ENCODE peak calls at places on chromosomes 7 and 10, in four cellular contexts. One of them, this sample, is unnamed.

GRCh38 chr10:91879514-91880170 is 29.6 kb downstream of the FGFBP3 start:
- DNase-seq in endothelial cell of umbilical vein: no peak
- DNase-seq in AG04449: no peak
- DNase-seq in fibroblast of the aortic adventitia: no peak
- DNase-seq in this sample: no peak

GRCh38 chr10:50421026-50421719 is 169.9 kb upstream of the ASAH2 start:
- DNase-seq in endothelial cell of umbilical vein: peak
- DNase-seq in AG04449: no peak
- DNase-seq in fibroblast of the aortic adventitia: no peak
- DNase-seq in this sample: no peak

GRCh38 chr7:94003446-94004023 is 620 bp downstream of the BET1 start:
- DNase-seq in endothelial cell of umbilical vein: no peak
- DNase-seq in AG04449: no peak
- DNase-seq in fibroblast of the aortic adventitia: peak
- DNase-seq in this sample: peak

GRCh38 chr7:104584620-104585019 is 256.2 kb downstream of the LHFPL3 start:
- DNase-seq in endothelial cell of umbilical vein: no peak
- DNase-seq in AG04449: no peak
- DNase-seq in fibroblast of the aortic adventitia: no peak
- DNase-seq in this sample: no peak

GRCh38 chr7:142440219-142441073 is 182.6 kb upstream of the PRSS58 start:
- DNase-seq in endothelial cell of umbilical vein: peak
- DNase-seq in AG04449: peak
- DNase-seq in fibroblast of the aortic adventitia: peak
- DNase-seq in this sample: peak

GRCh38 chr7:94195813-94196212 is 191.7 kb upstream of the BET1 start:
- DNase-seq in endothelial cell of umbilical vein: no peak
- DNase-seq in AG04449: no peak
- DNase-seq in fibroblast of the aortic adventitia: no peak
- DNase-seq in this sample: no peak

GRCh38 chr7:151429555-151430331 is 10.2 kb downstream of the CRYGN start:
- DNase-seq in endothelial cell of umbilical vein: no peak
- DNase-seq in AG04449: no peak
- DNase-seq in fibroblast of the aortic adventitia: peak
- DNase-seq in this sample: no peak

GRCh38 chr7:7375538-7375937 is 160.1 kb downstream of the COL28A1 start:
- DNase-seq in endothelial cell of umbilical vein: no peak
- DNase-seq in AG04449: no peak
- DNase-seq in fibroblast of the aortic adventitia: no peak
- DNase-seq in this sample: no peak

GRCh38 chr10:88541116-88541626 is 41.9 kb downstream of the RNLS start:
- DNase-seq in endothelial cell of umbilical vein: peak
- DNase-seq in AG04449: no peak
- DNase-seq in fibroblast of the aortic adventitia: no peak
- DNase-seq in this sample: no peak

GRCh38 chr10:108787932-108788331 is 1135.4 kb downstream of the XPNPEP1 start:
- DNase-seq in endothelial cell of umbilical vein: no peak
- DNase-seq in AG04449: no peak
- DNase-seq in fibroblast of the aortic adventitia: peak
- DNase-seq in this sample: peak

GRCh38 chr10:131874991-131875451 is 25.8 kb upstream of the PPP2R2D start:
- DNase-seq in endothelial cell of umbilical vein: peak
- DNase-seq in AG04449: peak
- DNase-seq in fibroblast of the aortic adventitia: peak
- DNase-seq in this sample: peak

GRCh38 chr7:85025312-85025756 is 161.5 kb downstream of the SEMA3D start:
- DNase-seq in endothelial cell of umbilical vein: peak
- DNase-seq in AG04449: no peak
- DNase-seq in fibroblast of the aortic adventitia: peak
- DNase-seq in this sample: no peak

GRCh38 chr10:72254891-72255568 is 18.7 kb upstream of the DDIT4 start:
- DNase-seq in endothelial cell of umbilical vein: peak
- DNase-seq in AG04449: no peak
- DNase-seq in fibroblast of the aortic adventitia: peak
- DNase-seq in this sample: peak

GRCh38 chr10:126097558-126098215 is 201.3 kb downstream of the FANK1 start:
- DNase-seq in endothelial cell of umbilical vein: no peak
- DNase-seq in AG04449: no peak
- DNase-seq in fibroblast of the aortic adventitia: no peak
- DNase-seq in this sample: no peak
- TF ChIP-seq CTCF in endothelial cell of umbilical vein: peak
- TF ChIP-seq CTCF in AG04449: no peak
- TF ChIP-seq CTCF in fibroblast of the aortic adventitia: no peak
- TF ChIP-seq CTCF in this sample: peak

DNA sequence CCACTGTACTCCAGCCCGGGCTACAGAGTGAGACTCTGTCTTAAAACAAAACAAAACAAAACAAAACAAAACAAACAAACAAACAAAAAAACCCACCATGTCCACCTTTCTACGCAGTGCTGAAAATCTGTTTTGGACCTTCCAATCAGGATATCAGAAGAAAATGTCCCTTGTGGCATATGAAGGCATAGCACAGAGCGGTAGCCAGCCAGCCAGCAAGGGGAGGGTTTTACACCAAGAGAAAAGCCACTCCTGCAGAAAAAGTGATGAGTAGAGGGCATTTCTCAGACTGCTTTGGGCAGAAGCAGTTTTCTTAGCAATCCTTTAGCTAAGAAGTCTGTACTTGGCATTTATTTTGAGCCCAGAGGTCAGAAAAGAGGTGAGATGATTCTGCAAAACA is 612.2 kb downstream of the TYW1 start:
- DNase-seq in endothelial cell of umbilical vein: no peak
- DNase-seq in AG04449: no peak
- DNase-seq in fibroblast of the aortic adventitia: no peak
- DNase-seq in this sample: no peak
- TF ChIP-seq CTCF in endothelial cell of umbilical vein: no peak
- TF ChIP-seq CTCF in AG04449: no peak
- TF ChIP-seq CTCF in fibroblast of the aortic adventitia: no peak
- TF ChIP-seq CTCF in this sample: no peak

GRCh38 chr7:37284805-37285211 is 163.9 kb downstream of the ELMO1 start:
- DNase-seq in endothelial cell of umbilical vein: peak
- DNase-seq in AG04449: no peak
- DNase-seq in fibroblast of the aortic adventitia: no peak
- DNase-seq in this sample: no peak
- TF ChIP-seq CTCF in endothelial cell of umbilical vein: peak
- TF ChIP-seq CTCF in AG04449: no peak
- TF ChIP-seq CTCF in fibroblast of the aortic adventitia: peak
- TF ChIP-seq CTCF in this sample: peak

DNA sequence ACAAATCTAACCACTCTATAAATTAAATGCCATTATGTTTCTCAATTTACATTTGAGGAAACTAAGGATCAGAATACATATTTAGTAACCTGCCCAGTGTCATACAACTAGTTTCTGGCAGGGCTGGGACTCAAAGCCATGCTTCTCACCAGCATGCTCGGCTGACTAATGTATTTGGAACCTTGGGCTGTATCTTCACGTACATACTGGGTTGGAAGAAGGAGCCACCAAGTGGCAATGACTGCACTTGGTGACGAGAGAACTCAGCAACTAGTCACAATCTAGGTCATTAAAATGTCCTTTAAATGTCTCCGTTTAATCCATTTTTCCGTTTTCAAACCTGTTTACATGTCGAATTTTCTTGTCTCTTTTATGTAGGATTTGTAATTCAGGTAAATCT is 42.9 kb downstream of the CHRM2 start:
- DNase-seq in endothelial cell of umbilical vein: no peak
- DNase-seq in AG04449: no peak
- DNase-seq in fibroblast of the aortic adventitia: no peak
- DNase-seq in this sample: peak
- TF ChIP-seq CTCF in endothelial cell of umbilical vein: no peak
- TF ChIP-seq CTCF in AG04449: no peak
- TF ChIP-seq CTCF in fibroblast of the aortic adventitia: no peak
- TF ChIP-seq CTCF in this sample: peak

DNA sequence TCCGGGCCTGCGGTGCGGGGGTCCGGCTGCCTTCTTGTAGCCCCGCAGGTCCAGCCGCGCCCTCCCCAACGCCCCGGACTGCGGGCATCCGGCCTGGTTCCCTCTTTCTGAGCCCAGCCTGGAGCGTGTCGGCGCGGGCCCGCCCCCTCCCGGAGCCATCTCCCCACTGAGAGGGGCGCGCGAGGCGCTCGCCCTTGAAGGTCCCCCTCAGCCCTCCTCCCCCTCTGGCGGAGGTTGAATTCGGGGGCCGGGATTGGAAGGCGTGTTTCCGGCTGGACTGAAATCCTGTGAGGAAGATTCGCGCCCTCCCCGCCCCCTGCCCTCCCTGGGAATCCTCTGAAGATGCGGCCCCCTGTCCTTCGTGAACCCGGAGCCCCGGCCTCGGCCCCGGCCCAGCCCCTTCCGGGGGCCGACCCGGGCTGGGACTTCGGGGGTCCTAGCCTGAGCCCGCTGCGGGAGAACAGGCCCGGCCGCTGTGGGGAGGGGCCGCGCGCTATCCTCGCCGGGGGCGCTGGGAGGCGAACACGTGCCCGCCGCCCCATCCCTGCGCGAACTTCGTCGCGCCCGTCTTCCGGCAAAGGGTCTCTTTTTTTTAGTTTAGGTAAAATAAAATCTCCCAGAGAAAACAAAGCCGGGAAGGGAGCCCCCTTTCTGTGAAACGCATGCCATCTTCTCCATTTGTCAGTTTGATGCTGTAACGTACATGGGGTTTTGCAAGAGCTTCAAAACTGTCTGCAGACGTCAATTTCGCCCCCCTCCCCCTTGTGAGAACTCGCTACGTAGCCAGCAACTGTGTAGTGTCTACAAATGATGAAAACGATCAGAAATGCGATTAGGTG is 636 bp downstream of the PDCD4 start:
- DNase-seq in endothelial cell of umbilical vein: peak
- DNase-seq in AG04449: peak
- DNase-seq in fibroblast of the aortic adventitia: peak
- DNase-seq in this sample: peak
- TF ChIP-seq CTCF in endothelial cell of umbilical vein: peak
- TF ChIP-seq CTCF in AG04449: peak
- TF ChIP-seq CTCF in fibroblast of the aortic adventitia: peak
- TF ChIP-seq CTCF in this sample: peak

DNA sequence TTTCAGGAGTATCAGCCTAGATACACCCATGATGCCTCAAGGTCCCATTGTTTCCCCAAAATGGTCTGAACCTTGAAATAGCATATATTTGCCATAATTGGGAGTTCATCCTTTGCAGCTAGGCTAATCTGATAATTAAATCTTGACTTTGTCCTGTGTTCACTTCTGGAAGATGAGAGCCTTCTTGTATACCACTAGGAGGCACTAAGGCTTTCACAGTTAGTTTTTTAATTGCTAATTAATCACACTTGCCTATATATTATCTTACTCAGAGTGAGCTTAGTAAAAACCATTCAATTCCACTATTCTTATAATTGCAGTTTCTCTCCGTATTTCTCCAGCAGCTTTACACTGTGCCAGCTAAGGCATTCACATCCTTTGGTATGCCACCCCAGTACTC is 48.7 kb upstream of the MAGI2 start:
- DNase-seq in endothelial cell of umbilical vein: peak
- DNase-seq in AG04449: no peak
- DNase-seq in fibroblast of the aortic adventitia: no peak
- DNase-seq in this sample: no peak
- TF ChIP-seq CTCF in endothelial cell of umbilical vein: peak
- TF ChIP-seq CTCF in AG04449: no peak
- TF ChIP-seq CTCF in fibroblast of the aortic adventitia: no peak
- TF ChIP-seq CTCF in this sample: peak

DNA sequence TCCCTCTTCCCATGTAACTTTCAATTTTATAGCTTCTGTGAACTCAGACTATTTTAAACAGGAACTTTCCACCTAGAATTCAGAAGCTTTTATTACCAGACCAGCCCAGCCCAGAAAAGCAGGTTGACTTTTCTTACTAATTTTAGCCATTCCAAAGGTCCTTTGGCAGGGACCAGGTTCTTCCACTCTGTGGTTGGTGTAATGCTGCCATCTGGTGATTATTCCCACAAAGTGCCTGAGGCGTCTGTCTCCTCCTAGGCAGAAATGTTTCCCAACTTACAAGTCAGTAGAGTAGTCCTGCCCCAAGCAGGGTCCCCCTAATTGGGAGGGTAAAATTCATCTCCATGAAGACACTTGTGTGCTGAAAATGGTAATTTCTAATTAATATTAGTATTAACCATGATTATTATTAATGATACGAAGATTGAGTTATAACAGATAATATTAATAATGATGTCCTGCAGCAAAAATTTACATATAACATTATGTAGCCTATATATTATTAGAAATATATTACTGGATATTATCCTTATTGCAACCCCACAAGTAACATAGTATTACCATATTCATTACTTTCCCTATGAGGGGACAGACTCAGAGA is 53.0 kb upstream of the PPP1R17 start:
- DNase-seq in endothelial cell of umbilical vein: peak
- DNase-seq in AG04449: peak
- DNase-seq in fibroblast of the aortic adventitia: peak
- DNase-seq in this sample: peak
- TF ChIP-seq CTCF in endothelial cell of umbilical vein: peak
- TF ChIP-seq CTCF in AG04449: peak
- TF ChIP-seq CTCF in fibroblast of the aortic adventitia: peak
- TF ChIP-seq CTCF in this sample: peak